ENCODE peak calls at places on chromosomes 4 and X, in four cellular contexts. F, I, P and T are unnamed samples. For H3K27me3, the result is how much of the 10 kb centered on the place peaks cover.

GRCh38 chr4:138460477-138460876 is 218.3 kb upstream of the SLC7A11 start:
- DNase-seq in P (no peak), F (no peak), I (no peak), T (no peak)

GRCh38 chr4:38202223-38202622 is 242.0 kb downstream of the PTTG2 start:
- DNase-seq in I (no peak), P (no peak), F (no peak), T (no peak)

GRCh38 chr4:27145556-27145955 is 284.9 kb downstream of the STIM2 start:
- DNase-seq in F (no peak), P (no peak), I (no peak), T (no peak)

GRCh38 chr4:75643651-75644050 is 13.3 kb upstream of the CDKL2 start:
- DNase-seq in I (no peak), F (no peak), P (no peak), T (no peak)

GRCh38 chrX:68186552-68187262 is 246.6 kb downstream of the OPHN1 start:
- DNase-seq in P (no peak), I (peak), F (no peak), T (no peak)

GRCh38 chrX:9464435-9465371 is at the start of gene TBL1X:
- DNase-seq in I (peak), P (peak), F (peak), T (peak)

GRCh38 chr4:81609844-81610243 is 138.1 kb upstream of the RASGEF1B start:
- DNase-seq in I (no peak), P (no peak), F (no peak), T (no peak)

GRCh38 chr4:3660086-3660927 is 105.9 kb upstream of the ADRA2C start:
- DNase-seq in F (no peak), P (no peak), I (no peak), T (peak)

GRCh38 chr4:90328558-90328957 is 201.4 kb downstream of the CCSER1 start:
- DNase-seq in P (peak), F (no peak), I (peak), T (no peak)

GRCh38 chrX:102154218-102154860 is 1.4 kb downstream of the BEX5 start:
- DNase-seq in P (peak), F (peak), I (peak), T (peak)

GRCh38 chrX:34656842-34657780 is at the start of gene TMEM47:
- DNase-seq in I (peak), F (peak), P (peak), T (peak)

GRCh38 chr4:39636786-39637185 is 1.9 kb downstream of the SMIM14 start:
- DNase-seq in F (no peak), I (no peak), P (no peak), T (no peak)

GRCh38 chrX:17854521-17854920 is 6.6 kb downstream of the RAI2 start:
- DNase-seq in P (no peak), I (no peak), F (no peak), T (no peak)

GRCh38 chr4:56506110-56506705 is 617 bp downstream of the ARL9 start:
- DNase-seq in P (peak), F (no peak), I (peak), T (peak)

GRCh38 chr4:3291969-3292570 is 751 bp upstream of the RGS12 start:
- DNase-seq in F (peak), I (peak), P (peak), T (peak)

GRCh38 chr4:152065545-152065944 is 304.7 kb upstream of the GATB start:
- DNase-seq in F (no peak), P (no peak), I (no peak), T (no peak)

GRCh38 chr4:8689741-8690140 is 97.2 kb downstream of the CPZ start:
- DNase-seq in I (no peak), P (no peak), F (no peak), T (peak)

GRCh38 chr4:158885564-158885963 is 116.7 kb downstream of the FNIP2 start:
- DNase-seq in I (no peak), F (no peak), P (no peak), T (no peak)

GRCh38 chr4:176789955-176790354 is 2.8 kb downstream of the VEGFC start:
- DNase-seq in P (peak), F (no peak), I (peak), T (peak)

GRCh38 chr4:180560896-180561295 is 1682.3 kb upstream of the TENM3 start:
- DNase-seq in I (no peak), P (peak), F (no peak), T (no peak)

GRCh38 chrX:374566-374965 is 12.1 kb downstream of the PPP2R3B start:
- DNase-seq in P (no peak), I (no peak), F (no peak), T (peak)

GRCh38 chr4:76174216-76174615 is 26.0 kb upstream of the NUP54 start:
- DNase-seq in F (no peak), P (no peak), I (no peak), T (no peak)

GRCh38 chr4:25817059-25817681 is 45.6 kb downstream of the SEL1L3 start:
- DNase-seq in F (no peak), P (no peak), I (no peak), T (no peak)

GRCh38 chr4:2417196-2417764 is 1.2 kb downstream of the ZFYVE28 start:
- DNase-seq in F (no peak), I (no peak), P (no peak), T (peak)

GRCh38 chrX:85851418-85851817 is 195.9 kb downstream of the CHM start:
- DNase-seq in F (no peak), I (peak), P (no peak), T (peak)

GRCh38 chrX:46551494-46552128 is 6.4 kb upstream of the ZNF674 start:
- DNase-seq in F (no peak), I (peak), P (peak), T (peak)

GRCh38 chr4:14023036-14023435 is 395.5 kb upstream of the BOD1L1 start:
- DNase-seq in I (no peak), F (no peak), P (no peak), T (no peak)

GRCh38 chr4:14028862-14029261 is 401.3 kb upstream of the BOD1L1 start:
- DNase-seq in P (no peak), F (no peak), I (no peak), T (no peak)

GRCh38 chr4:14023901-14024300 is 396.4 kb upstream of the BOD1L1 start:
- DNase-seq in I (no peak), F (no peak), P (no peak), T (no peak)

GRCh38 chr4:14025093-14025492 is 397.6 kb upstream of the BOD1L1 start:
- DNase-seq in P (no peak), I (no peak), F (no peak), T (no peak)

DNA sequence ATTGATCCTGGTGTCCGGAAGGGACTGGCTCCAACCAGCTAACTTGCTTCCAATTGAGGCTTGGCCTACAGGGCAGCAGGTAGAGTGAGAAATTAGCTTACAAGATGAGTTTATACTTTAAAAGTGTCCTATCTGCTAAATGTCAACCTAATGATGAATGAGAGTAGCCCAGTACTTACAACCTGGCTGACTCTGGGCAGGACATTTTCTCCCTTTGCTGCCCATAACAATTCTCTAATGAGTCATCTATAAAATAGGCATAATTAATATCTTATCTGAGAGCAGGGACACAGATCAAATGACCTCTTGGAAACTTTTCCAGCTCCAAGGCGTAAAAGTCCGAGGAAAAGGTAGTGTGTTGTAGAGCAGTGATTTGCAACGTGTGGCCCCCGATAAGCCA is 398.4 kb upstream of the BOD1L1 start:
- DNase-seq in I (no peak), F (no peak), P (no peak), T (no peak)
- H3K27me3 ChIP-seq in I (under half), F (under half), P (under half), T (under half)

DNA sequence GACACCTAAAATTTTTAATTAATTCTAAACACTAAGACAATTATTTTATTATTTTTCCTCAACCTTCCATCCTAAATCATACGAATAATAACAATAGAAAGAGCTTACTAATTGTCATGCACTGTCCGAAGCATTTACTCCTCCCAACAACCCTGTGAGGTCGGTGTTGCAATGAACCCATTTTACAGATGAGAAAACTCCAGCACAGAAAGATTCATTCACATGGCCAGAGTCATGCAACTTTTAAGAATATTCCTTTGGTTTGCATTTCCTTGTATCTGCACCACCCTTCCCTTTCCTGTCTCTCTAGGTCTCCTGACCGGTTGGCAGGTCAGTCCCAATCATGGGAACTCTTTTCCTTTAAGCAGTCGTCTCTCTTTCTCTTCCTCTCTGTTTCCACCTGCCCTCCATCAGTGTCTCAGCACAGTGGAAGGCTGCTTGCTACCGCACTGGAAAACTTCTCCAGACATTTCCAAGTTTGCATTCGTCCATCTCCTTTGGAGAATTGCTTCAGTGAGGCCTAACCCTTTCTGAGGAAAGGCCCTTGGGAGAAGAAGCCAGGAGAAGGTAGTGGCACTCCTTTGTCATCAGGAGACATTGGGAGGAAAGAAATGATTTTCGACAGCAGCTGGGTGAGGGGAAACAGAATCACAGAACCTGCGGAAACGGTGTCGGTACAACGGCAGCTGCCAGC is 1.9 kb upstream of the TMSB4X start:
- DNase-seq in P (no peak), I (no peak), F (no peak), T (no peak)
- H3K4me3 ChIP-seq in P (no peak), I (no peak), F (peak), T (no peak)

GRCh38 chr4:149825336-149825735 is 9.7 kb upstream of the IQCM start:
- DNase-seq in P (no peak), F (no peak), I (no peak), T (no peak)
- H3K27me3 ChIP-seq in P (under half), F (under half), I (under half), T (under half)

DNA sequence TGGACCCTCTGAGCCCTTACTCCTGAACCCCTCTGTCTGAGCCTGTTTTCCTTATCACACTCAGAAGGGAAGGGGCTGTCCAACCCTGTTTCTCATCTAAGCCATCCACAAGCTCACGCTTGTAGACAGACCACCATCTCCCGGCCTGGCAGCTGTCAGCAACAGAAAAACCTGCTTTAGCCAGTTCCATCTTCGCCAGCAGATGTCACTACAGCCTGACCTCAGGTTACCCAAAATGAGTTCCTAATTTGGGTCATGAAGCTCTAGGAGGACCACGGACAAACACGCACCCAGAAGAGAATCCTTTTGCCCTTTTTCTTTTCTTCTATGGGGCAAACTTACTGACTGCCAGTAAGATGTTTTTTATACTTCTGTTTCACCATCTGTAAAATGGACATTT is 445.4 kb downstream of the BCOR start:
- DNase-seq in F (no peak), P (peak), I (peak), T (peak)
- H3K4me3 ChIP-seq in F (no peak), P (no peak), I (no peak), T (no peak)

GRCh38 chrX:120462370-120462769 is 6.7 kb downstream of the LAMP2 start:
- DNase-seq in P (no peak), I (no peak), F (no peak), T (no peak)
- H3K27me3 ChIP-seq in P (under half), I (under half), F (under half), T (under half)

DNA sequence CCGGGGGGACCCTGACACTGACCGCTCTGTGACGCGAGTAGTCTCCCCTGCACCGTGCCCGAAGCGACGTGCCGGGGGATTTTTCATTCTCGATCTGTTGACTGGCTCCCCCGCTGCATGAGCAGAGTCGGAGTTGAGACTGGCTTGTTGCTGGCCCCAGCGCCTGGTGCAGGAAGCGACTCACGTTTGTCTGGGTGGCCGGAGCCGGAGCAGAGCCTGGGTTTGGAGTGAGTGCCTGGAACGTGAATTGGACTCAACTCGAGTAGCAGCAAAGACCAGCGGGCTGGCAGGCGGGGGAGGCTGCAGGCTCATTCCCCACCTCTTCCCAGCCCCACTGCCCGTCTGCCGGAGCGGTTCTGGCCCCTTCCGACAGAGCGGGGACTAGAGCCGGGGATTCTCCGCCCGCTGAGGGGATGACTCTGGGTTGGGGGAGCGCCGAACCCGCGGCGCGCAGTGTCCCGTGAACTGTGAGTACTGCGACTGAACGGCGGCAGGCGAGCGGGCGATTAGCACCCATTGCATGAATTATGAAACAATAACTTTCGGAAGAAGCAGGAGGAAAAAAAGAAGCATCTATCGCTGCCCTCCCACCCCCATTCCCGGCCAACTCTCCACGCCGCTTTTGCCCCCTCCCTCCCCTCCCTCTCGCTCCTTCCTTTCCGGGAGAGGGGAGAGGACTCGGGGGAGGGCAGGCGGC is 635 bp downstream of the PCDH7 start:
- DNase-seq in P (peak), F (peak), I (peak), T (peak)
- H3K4me3 ChIP-seq in P (peak), F (peak), I (peak), T (peak)

GRCh38 chrX:31796624-31797023 is 724.8 kb upstream of the FTHL17 start:
- DNase-seq in I (no peak), P (no peak), F (no peak), T (no peak)
- H3K27me3 ChIP-seq in I (under half), P (under half), F (under half), T (under half)

GRCh38 chr4:61443813-61444510 is 243.8 kb downstream of the ADGRL3 start:
- DNase-seq in P (no peak), I (peak), F (no peak), T (no peak)
- H3K4me3 ChIP-seq in P (no peak), I (no peak), F (no peak), T (no peak)